ENCODE peak calls at places on chromosome 21, in six cellular contexts. Y, G, V, J, T and R are unnamed samples.
A peak's percentile ranks its signal among the peaks of the same experiment; 100 is the strongest.

GRCh38 chr21:28459193-28459592 is 533.5 kb downstream of the LTN1 start:
- DNase-seq in J (no peak), Y (no peak), G (no peak), T (no peak), V (no peak), R (no peak)

GRCh38 chr21:31446206-31446900 is 102.3 kb upstream of the TIAM1 start:
- DNase-seq in J (no peak), Y (no peak), G (no peak), T (no peak), V (no peak), R (no peak)

GRCh38 chr21:15421521-15421920 is 308.3 kb upstream of the USP25 start:
- DNase-seq in Y (no peak), G (no peak), J (no peak), V (no peak), T (no peak), R (no peak)

GRCh38 chr21:28230559-28230958 is 762.1 kb downstream of the LTN1 start:
- DNase-seq in J (no peak), Y (no peak), G (no peak), V (no peak), T (no peak), R (peak; percentile 48)

GRCh38 chr21:32645261-32646182 is 33.3 kb upstream of the CFAP298 start:
- DNase-seq in G (no peak), Y (no peak), J (no peak), V (no peak), T (no peak), R (no peak)

GRCh38 chr21:43777953-43778352 is 1.8 kb upstream of the CSTB start:
- DNase-seq in V (no peak), G (no peak), T (no peak), Y (no peak), J (no peak), R (no peak)

GRCh38 chr21:46320331-46320801 is 3.3 kb downstream of the C21orf58 start:
- DNase-seq in V (no peak), Y (no peak), T (no peak), G (no peak), J (no peak), R (no peak)

GRCh38 chr21:43195131-43196021 is 26.6 kb downstream of the CRYAA start:
- DNase-seq in J (no peak), Y (no peak), V (peak; percentile 68), G (no peak), T (peak; percentile 24), R (no peak)

GRCh38 chr21:21907271-21907670 is 909.1 kb downstream of the NCAM2 start:
- DNase-seq in G (no peak), Y (no peak), T (no peak), J (no peak), V (no peak), R (no peak)

GRCh38 chr21:35609263-35609662 is 451.1 kb downstream of the SETD4 start:
- DNase-seq in J (no peak), V (no peak), G (no peak), T (no peak), Y (no peak), R (no peak)

GRCh38 chr21:28605138-28605537 is 387.5 kb downstream of the LTN1 start:
- DNase-seq in J (no peak), Y (no peak), G (no peak), V (no peak), T (no peak), R (no peak)

GRCh38 chr21:35581640-35582039 is 478.7 kb downstream of the SETD4 start:
- DNase-seq in G (no peak), V (no peak), J (no peak), T (no peak), Y (no peak), R (no peak)

GRCh38 chr21:15183712-15184353 is 119.0 kb upstream of the NRIP1 start:
- DNase-seq in J (no peak), V (no peak), G (no peak), T (no peak), Y (no peak), R (no peak)

GRCh38 chr21:15240846-15241245 is 176.0 kb upstream of the NRIP1 start:
- DNase-seq in Y (no peak), G (no peak), V (no peak), T (no peak), J (no peak), R (no peak)

DNA sequence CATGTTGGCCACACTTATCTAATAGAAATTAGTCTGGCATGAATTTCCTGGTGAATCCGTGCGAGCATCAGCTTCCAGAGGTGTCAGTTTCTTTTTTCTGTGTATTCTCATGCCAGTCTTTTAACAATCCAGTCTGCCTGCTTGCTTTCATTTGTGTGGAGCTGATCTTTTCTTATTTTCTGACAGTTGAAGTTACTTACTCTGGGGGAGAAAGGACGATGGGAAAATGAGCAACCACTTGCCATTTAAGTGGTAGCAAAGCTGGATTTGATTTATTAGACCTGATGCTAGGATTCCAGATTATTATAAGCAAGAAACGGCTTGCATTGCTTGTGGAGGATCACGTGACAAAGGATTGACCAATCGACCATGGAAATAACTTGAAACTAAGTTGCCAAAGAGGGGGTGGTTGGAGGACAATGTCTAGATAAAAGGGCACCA is 24.3 kb upstream of the APP start:
- DNase-seq in G (no peak), Y (no peak), J (no peak), V (no peak), T (no peak), R (peak; percentile 18)
- H3K4me3 ChIP-seq in G (no peak overlapping the region), Y (no peak overlapping the region), J (no peak overlapping the region), V (no peak overlapping the region), T (no peak overlapping the region), R (peak overlapping the region; percentile 2)

GRCh38 chr21:25573409-25574206 is 33.7 kb downstream of the MRPL39 start:
- DNase-seq in J (no peak), G (peak; percentile 74), Y (no peak), V (no peak), T (no peak), R (peak; percentile 93)

GRCh38 chr21:25569711-25570110 is 37.6 kb downstream of the MRPL39 start:
- DNase-seq in Y (no peak), V (no peak), T (no peak), G (no peak), J (no peak), R (no peak)

GRCh38 chr21:25572895-25573310 is 34.4 kb downstream of the MRPL39 start:
- DNase-seq in G (no peak), Y (no peak), T (no peak), V (no peak), J (no peak), R (no peak)

GRCh38 chr21:25569084-25569483 is 38.2 kb downstream of the MRPL39 start:
- DNase-seq in V (no peak), Y (no peak), J (no peak), T (no peak), G (no peak), R (no peak)

GRCh38 chr21:25571726-25572121 is 35.6 kb downstream of the MRPL39 start:
- DNase-seq in Y (no peak), V (no peak), G (no peak), T (no peak), J (no peak), R (no peak)
- TF ChIP-seq CTCF in Y (no peak), V (no peak), G (no peak), T (no peak), J (no peak), R (no peak)

DNA sequence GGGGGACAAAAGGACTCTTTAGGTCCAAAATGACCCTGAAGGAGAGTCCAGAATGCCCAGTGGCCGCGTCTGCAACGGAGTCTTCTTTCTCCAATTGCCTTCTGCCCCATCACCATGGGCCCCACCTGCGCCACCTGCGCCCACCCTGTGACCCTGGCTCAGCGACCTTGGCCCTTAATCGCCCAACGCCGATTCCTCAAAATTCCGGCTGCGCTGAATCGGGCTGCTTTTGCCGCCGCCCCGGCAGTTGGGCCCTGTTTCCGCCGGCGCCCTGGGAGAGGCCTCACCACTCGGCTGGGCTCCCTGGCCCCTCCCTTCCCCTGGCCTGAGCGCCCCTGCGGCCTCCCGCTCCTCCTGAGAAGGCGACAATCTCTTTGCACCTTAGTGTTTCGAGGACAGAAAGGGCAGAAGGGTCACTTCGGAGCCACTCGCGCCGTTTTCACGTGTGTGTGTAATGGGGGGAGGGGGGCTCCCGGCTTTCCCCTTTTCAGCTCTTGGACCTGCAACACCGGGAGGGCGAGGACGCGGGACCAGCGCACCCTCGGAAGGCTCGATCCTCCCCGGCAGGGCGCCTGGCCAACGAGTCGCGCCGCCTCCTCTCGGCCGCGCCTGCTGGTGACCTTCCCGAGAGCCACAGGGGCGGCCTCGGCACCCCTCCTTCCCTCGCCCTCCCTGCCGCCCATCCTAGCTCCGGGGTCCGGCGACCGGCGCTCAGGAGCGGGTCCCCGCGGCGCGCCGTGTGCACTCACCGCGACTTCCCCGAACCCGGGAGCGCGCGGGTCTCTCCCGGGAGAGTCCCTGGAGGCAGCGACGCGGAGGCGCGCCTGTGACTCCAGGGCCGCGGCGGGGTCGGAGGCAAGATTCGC is 522 bp upstream of the SIM2 start:
- DNase-seq in J (no peak), T (peak; percentile 42), V (no peak), Y (no peak), G (no peak), R (no peak)
- H3K4me3 ChIP-seq in J (peak overlapping the region; percentile 44), T (no peak overlapping the region), V (peak overlapping the region; percentile 72), Y (peak overlapping the region; percentile 56), G (peak overlapping the region; percentile 47), R (no peak overlapping the region)

GRCh38 chr21:41410361-41410760 is 15.7 kb upstream of the MX1 start:
- DNase-seq in G (no peak), T (no peak), Y (no peak), J (no peak), V (no peak), R (no peak)

GRCh38 chr21:41406340-41406739 is 19.7 kb upstream of the MX1 start:
- DNase-seq in G (no peak), J (no peak), T (no peak), V (no peak), Y (no peak), R (no peak)

GRCh38 chr21:41410767-41411448 is 15.1 kb upstream of the MX1 start:
- DNase-seq in Y (no peak), V (no peak), T (no peak), J (no peak), G (no peak), R (no peak)

GRCh38 chr21:41407541-41408460 is 18.2 kb upstream of the MX1 start:
- DNase-seq in Y (no peak), T (no peak), J (no peak), V (no peak), G (no peak), R (no peak)

GRCh38 chr21:41411449-41412089 is 14.5 kb upstream of the MX1 start:
- DNase-seq in T (peak; percentile 81), G (no peak), Y (no peak), J (peak; percentile 86), V (no peak), R (no peak)
- TF ChIP-seq CTCF in T (no peak), G (peak; percentile 31), Y (no peak), J (peak; percentile 26), V (peak; percentile 11), R (no peak)

DNA sequence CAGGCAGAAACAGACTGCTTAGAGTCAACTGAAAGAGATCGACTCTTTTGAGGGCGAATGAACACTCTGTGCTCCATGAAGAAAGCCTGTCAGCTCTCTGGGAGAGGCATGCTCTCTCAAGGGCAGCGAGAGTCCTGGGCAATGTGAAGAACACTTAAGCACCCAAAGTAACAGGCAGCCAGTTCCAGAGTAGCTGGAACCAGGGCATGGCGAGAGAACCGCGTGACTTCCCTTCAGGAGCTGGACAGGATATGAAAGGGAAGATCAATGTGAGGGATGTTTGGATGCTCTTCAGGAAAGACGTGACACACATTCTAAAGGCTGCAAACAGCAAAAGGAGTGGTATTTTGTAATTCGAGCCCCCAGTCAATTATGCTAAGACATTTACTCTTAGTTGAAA is 21.0 kb downstream of the ADAMTS5 start:
- DNase-seq in V (no peak), T (no peak), G (no peak), Y (no peak), J (peak; percentile 49), R (peak; percentile 45)
- H3K4me3 ChIP-seq in V (no peak overlapping the region), T (no peak overlapping the region), G (no peak overlapping the region), Y (peak overlapping the region; percentile 39), J (no peak overlapping the region), R (no peak overlapping the region)